ENCODE peak calls at places on chromosomes 4 and X, in six cellular contexts. G is neuronal stem cell, T is IMR-90, M is mesendoderm, P is mesenchymal stem cell, H is H1. J is an unnamed sample.

GRCh38 chrX:12058087-12058486 is 80.2 kb upstream of the FRMPD4 start:
- DNase-seq in G (no peak), T (no peak), M (no peak), P (no peak), H (no peak), J (no peak)

GRCh38 chr4:141215972-141216761 is 4.5 kb upstream of the ZNF330 start:
- DNase-seq in G (no peak), T (no peak), M (no peak), P (no peak), H (no peak), J (no peak)

GRCh38 chr4:75655562-75655961 is 17.6 kb downstream of the G3BP2 start:
- DNase-seq in G (no peak), T (no peak), M (no peak), P (no peak), H (no peak), J (no peak)

GRCh38 chr4:6962211-6963041 is 52.8 kb downstream of the TBC1D14 start:
- DNase-seq in G (peak; percentile 55), T (no peak), M (no peak), P (no peak), H (no peak), J (no peak)

GRCh38 chrX:68895339-68896250 is 66.8 kb downstream of the EFNB1 start:
- DNase-seq in G (no peak), T (peak; percentile 42), M (peak; percentile 53), P (peak; percentile 76), H (no peak), J (no peak)

GRCh38 chr4:139933541-139933940 is 220.4 kb downstream of the MAML3 start:
- DNase-seq in G (no peak), T (no peak), M (peak; percentile 37), P (no peak), H (no peak), J (no peak)

GRCh38 chr4:17356926-17357325 is 155.0 kb downstream of the QDPR start:
- DNase-seq in G (no peak), T (no peak), M (no peak), P (no peak), H (no peak), J (no peak)

GRCh38 chrX:154890990-154891639 is 5.0 kb downstream of the F8A1 start:
- DNase-seq in G (no peak), T (no peak), M (no peak), P (no peak), H (no peak), J (no peak)

GRCh38 chr4:163167333-163167626 is 590 bp upstream of the NAF1 start:
- DNase-seq in G (no peak), T (peak; percentile 23), M (no peak), P (no peak), H (no peak), J (no peak)

GRCh38 chr4:123889376-123889945 is 492.9 kb downstream of the SPRY1 start:
- DNase-seq in G (no peak), T (no peak), M (no peak), P (no peak), H (no peak), J (no peak)

GRCh38 chr4:19329631-19330030 is 922.1 kb upstream of the SLIT2 start:
- DNase-seq in G (no peak), T (peak; percentile 41), M (no peak), P (peak; percentile 7), H (no peak), J (no peak)

GRCh38 chr4:98447648-98448047 is 186.5 kb downstream of the RAP1GDS1 start:
- DNase-seq in G (no peak), T (no peak), M (peak; percentile 35), P (no peak), H (no peak), J (no peak)

GRCh38 chr4:7160951-7161440 is 31.3 kb upstream of the SORCS2 start:
- DNase-seq in G (no peak), T (no peak), M (no peak), P (no peak), H (no peak), J (peak; percentile 15)

GRCh38 chr4:44118971-44119680 is 329.5 kb downstream of the KCTD8 start:
- DNase-seq in G (no peak), T (no peak), M (peak; percentile 30), P (no peak), H (no peak), J (no peak)

GRCh38 chr4:139858436-139859225 is 193.0 kb downstream of the MGST2 start:
- DNase-seq in G (no peak), T (no peak), M (no peak), P (no peak), H (no peak), J (no peak)

GRCh38 chrX:106917830-106918500 is 2.2 kb upstream of the CLDN2 start:
- DNase-seq in G (no peak), T (peak; percentile 71), M (no peak), P (peak; percentile 20), H (no peak), J (no peak)

GRCh38 chrX:13533726-13534125 is 35.7 kb upstream of the EGFL6 start:
- DNase-seq in G (no peak), T (peak; percentile 24), M (no peak), P (peak; percentile 41), H (no peak), J (no peak)
- H3K23ac ChIP-seq in G (no peak overlapping the region), T (no peak overlapping the region), M (no peak overlapping the region), P (no peak overlapping the region), H (no peak overlapping the region), J (no peak overlapping the region)

DNA sequence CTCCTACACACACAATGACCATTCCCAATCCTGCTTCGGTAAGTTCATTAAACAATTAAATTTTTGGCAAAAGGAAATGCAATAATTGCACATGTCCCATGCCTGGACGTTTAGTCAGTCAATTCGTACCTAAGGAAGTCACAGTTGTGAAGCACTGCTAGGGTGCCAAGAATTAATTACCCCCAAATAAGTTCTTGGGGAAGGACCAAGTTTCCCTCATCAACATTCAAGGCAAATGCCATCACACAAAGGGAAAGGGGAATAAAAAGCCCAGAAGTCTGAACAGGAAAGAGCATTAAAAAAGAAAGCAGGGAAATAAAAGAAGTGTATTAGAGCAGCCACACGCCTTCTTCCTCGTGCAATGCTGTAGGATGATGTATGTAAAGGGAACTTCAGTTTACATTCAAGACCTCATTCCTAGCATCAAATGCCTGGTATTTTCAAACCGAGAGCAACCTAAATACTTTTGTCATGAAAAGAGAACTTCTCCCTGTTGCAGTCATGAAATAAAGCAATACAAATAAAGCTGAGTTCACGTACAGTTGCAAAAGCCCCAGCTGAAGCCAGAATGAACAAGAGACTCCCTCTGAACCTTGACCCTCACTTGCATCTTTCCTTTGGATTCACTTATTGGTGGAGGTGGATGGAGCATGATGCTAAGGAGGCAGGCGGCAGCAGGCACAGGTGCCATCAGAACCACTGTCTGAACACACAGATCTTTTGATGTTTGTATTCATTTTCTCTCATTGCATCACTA is 124.0 kb upstream of the PPARGC1A start:
- DNase-seq in G (no peak), T (no peak), M (no peak), P (no peak), H (no peak), J (no peak)
- H2BK15ac ChIP-seq in G (no peak overlapping the region), T (no peak overlapping the region), M (no peak overlapping the region), P (no peak overlapping the region), H (no peak overlapping the region), J (no peak overlapping the region)

DNA sequence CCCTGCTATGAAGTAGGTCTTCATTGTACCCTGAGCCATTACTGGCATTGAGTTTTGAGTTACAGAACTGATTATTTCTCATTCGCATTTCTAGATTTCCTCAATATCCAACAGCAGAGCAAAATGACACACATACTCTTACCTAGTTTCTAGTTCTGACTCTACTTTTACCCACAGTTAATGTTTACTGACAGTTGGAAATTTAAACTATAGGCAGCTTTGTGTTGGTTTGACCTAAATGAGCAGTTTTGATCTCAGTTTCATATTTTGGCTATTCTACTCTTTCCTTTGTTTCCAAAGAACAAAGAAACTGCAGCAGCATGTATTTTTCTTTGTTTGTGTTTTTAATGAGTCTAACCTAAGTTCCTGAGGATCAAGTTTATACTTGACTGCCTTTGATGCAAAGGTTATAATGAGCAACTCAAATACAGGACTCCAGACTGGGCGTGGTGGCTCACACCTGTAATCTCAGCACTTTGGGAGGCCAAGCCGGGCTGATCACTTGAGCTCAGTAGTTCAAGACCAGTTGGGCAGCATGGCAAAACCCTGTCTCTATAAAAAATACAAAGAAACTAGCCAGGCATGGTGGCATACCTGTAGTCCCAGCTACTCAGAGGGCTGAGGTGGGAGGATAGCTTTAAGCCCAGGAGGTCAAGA is 30.4 kb downstream of the TXK start:
- DNase-seq in G (no peak), T (no peak), M (no peak), P (no peak), H (no peak), J (no peak)
- H3K9ac ChIP-seq in G (no peak overlapping the region), T (no peak overlapping the region), M (no peak overlapping the region), P (no peak overlapping the region), H (no peak overlapping the region), J (no peak overlapping the region)

DNA sequence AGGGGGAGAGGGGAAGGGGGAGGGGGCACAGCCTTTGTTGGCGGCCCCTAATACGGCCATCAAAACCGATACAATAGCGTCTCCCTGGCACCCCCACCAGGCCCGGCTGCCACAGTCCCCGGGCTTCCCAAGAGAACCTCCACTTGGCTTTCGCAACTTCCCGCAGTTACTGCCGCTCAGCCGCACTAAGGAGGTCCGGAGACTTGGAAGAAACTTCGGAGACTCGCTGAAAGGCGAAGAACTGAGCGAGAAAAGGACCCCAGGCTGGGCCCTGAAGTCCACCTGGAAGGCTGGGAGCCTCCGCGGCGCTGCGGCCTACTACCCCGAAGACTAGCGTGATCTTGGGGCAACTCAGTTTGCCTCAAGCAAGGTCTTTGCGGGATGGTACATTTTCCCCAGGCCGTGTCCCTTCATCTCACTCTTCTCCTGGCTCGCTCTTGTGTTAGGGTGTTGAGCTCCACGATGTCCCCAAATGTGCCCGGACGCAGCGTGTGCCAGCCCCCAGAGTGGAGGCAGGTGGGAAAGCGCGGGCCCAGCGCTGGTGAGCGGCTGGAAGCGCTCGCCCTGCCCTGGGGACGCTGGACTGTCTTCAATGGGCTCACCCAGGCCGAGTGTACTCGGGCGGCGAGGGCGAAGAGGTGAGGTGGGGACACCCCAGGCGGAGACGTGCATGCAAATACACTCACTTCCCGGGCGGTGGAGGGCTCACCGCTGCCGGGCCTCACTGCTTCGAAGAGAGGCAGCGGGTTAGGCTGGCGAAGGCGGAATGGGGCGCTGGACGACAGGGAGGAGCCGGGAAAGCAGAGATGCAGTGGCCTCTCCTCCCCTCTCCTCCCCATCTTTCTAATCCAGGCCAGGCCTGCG is 2.5 kb downstream of the NKX6-1 start:
- DNase-seq in G (no peak), T (no peak), M (peak; percentile 73), P (peak; percentile 26), H (no peak), J (peak; percentile 65)
- H3K23ac ChIP-seq in G (peak overlapping the region; percentile 44), T (no peak overlapping the region), M (peak overlapping the region; percentile 48), P (no peak overlapping the region), H (no peak overlapping the region), J (no peak overlapping the region)

GRCh38 chrX:87808576-87809243 is 291.1 kb downstream of the KLHL4 start:
- DNase-seq in G (no peak), T (no peak), M (no peak), P (no peak), H (no peak), J (no peak)

GRCh38 chrX:87813566-87813965 is 296.0 kb downstream of the KLHL4 start:
- DNase-seq in G (no peak), T (no peak), M (peak; percentile 26), P (no peak), H (no peak), J (no peak)
- H2BK15ac ChIP-seq in G (no peak overlapping the region), T (no peak overlapping the region), M (no peak overlapping the region), P (no peak overlapping the region), H (no peak overlapping the region), J (no peak overlapping the region)

J was measured in H9.